ENCODE peak calls at places on chromosome 18, in ten cellular contexts. O, N, A, H, V, J, W, M, K and I are unnamed samples.

GRCh38 chr18:46386788-46387187 is 270.2 kb downstream of the LOXHD1 start:
- DNase-seq in O (no peak), N (peak; percentile 80), A (no peak), H (no peak), V (no peak), J (no peak), W (no peak), M (no peak), K (no peak), I (no peak)

GRCh38 chr18:26540041-26540628 is 8.2 kb downstream of the KCTD1 start:
- DNase-seq in O (no peak), N (no peak), A (no peak), H (no peak), V (peak; percentile 34), J (no peak), W (no peak), M (no peak), K (peak; percentile 44), I (no peak)

GRCh38 chr18:62586148-62586774 is 63.4 kb downstream of the ZCCHC2 start:
- DNase-seq in O (peak; percentile 67), N (peak; percentile 41), A (peak; percentile 81), H (no peak), V (peak; percentile 61), J (peak; percentile 71), W (peak; percentile 89), M (peak; percentile 77), K (peak; percentile 65), I (no peak)

GRCh38 chr18:23992119-23992940 is 22.2 kb upstream of the TTC39C start:
- DNase-seq in O (no peak), N (peak; percentile 60), A (peak; percentile 90), H (no peak), V (no peak), J (peak; percentile 56), W (no peak), M (no peak), K (peak; percentile 91), I (peak; percentile 82)

GRCh38 chr18:45690975-45691815 is 32.8 kb upstream of the SLC14A1 start:
- DNase-seq in O (peak; percentile 79), N (peak; percentile 48), A (peak; percentile 86), H (no peak), V (peak; percentile 68), J (peak; percentile 82), W (peak; percentile 86), M (peak; percentile 81), K (peak; percentile 78), I (peak; percentile 67)

GRCh38 chr18:75625966-75626365 is 198.5 kb upstream of the SMIM21 start:
- DNase-seq in O (no peak), N (no peak), A (no peak), H (no peak), V (no peak), J (peak; percentile 46), W (no peak), M (no peak), K (no peak), I (no peak)

GRCh38 chr18:39681061-39681460 is 2115.5 kb upstream of the CELF4 start:
- DNase-seq in O (no peak), N (no peak), A (no peak), H (no peak), V (no peak), J (no peak), W (no peak), M (no peak), K (no peak), I (no peak)

GRCh38 chr18:76447268-76447890 is 47.7 kb downstream of the ZNF516 start:
- DNase-seq in O (no peak), N (no peak), A (peak; percentile 43), H (no peak), V (peak; percentile 36), J (no peak), W (no peak), M (no peak), K (no peak), I (no peak)

GRCh38 chr18:29305516-29305915 is 1128.6 kb upstream of the CDH2 start:
- DNase-seq in O (no peak), N (no peak), A (no peak), H (no peak), V (no peak), J (no peak), W (no peak), M (no peak), K (no peak), I (no peak)

GRCh38 chr18:51537487-51537886 is 340.0 kb upstream of the MEX3C start:
- DNase-seq in O (peak; percentile 19), N (peak; percentile 50), A (peak; percentile 24), H (no peak), V (no peak), J (no peak), W (peak; percentile 82), M (peak; percentile 60), K (peak; percentile 9), I (no peak)

GRCh38 chr18:75269140-75269676 is 58.6 kb downstream of the TSHZ1 start:
- DNase-seq in O (no peak), N (no peak), A (no peak), H (no peak), V (no peak), J (no peak), W (no peak), M (peak; percentile 14), K (no peak), I (no peak)

GRCh38 chr18:3585656-3586509 is 135.9 kb downstream of the TGIF1 start:
- DNase-seq in O (peak; percentile 90), N (peak; percentile 65), A (peak; percentile 96), H (no peak), V (peak; percentile 77), J (peak; percentile 72), W (peak; percentile 92), M (peak; percentile 86), K (peak; percentile 93), I (peak; percentile 62)

GRCh38 chr18:54958711-54959625 is at the start of gene CCDC68:
- DNase-seq in O (peak; percentile 88), N (no peak), A (no peak), H (no peak), V (peak; percentile 18), J (no peak), W (peak; percentile 75), M (no peak), K (peak; percentile 68), I (no peak)

GRCh38 chr18:59265246-59266018 is 7.8 kb downstream of the RAX start:
- DNase-seq in O (no peak), N (no peak), A (no peak), H (no peak), V (no peak), J (no peak), W (no peak), M (no peak), K (no peak), I (no peak)

GRCh38 chr18:22609642-22610041 is 191.9 kb upstream of the CTAGE1 start:
- DNase-seq in O (peak; percentile 47), N (peak; percentile 35), A (peak; percentile 73), H (no peak), V (no peak), J (peak; percentile 29), W (peak; percentile 32), M (no peak), K (peak; percentile 61), I (no peak)

GRCh38 chr18:45954070-45954712 is 12.9 kb downstream of the EPG5 start:
- DNase-seq in O (no peak), N (no peak), A (peak; percentile 13), H (peak; percentile 86), V (peak; percentile 89), J (peak; percentile 88), W (peak; percentile 27), M (no peak), K (peak; percentile 77), I (no peak)

GRCh38 chr18:10744653-10745052 is 218.8 kb downstream of the NAPG start:
- DNase-seq in O (no peak), N (no peak), A (no peak), H (no peak), V (no peak), J (no peak), W (no peak), M (no peak), K (no peak), I (no peak)

GRCh38 chr18:26646897-26647296 is 98.5 kb upstream of the KCTD1 start:
- DNase-seq in O (no peak), N (no peak), A (no peak), H (no peak), V (no peak), J (no peak), W (no peak), M (no peak), K (peak; percentile 19), I (no peak)

GRCh38 chr18:73724908-73725307 is 422.7 kb downstream of the FBXO15 start:
- DNase-seq in O (no peak), N (no peak), A (no peak), H (no peak), V (no peak), J (peak; percentile 37), W (no peak), M (no peak), K (no peak), I (no peak)

GRCh38 chr18:51643483-51643882 is 446.0 kb upstream of the MEX3C start:
- DNase-seq in O (no peak), N (no peak), A (no peak), H (no peak), V (no peak), J (no peak), W (no peak), M (no peak), K (no peak), I (no peak)

GRCh38 chr18:52572036-52572750 is 232.2 kb downstream of the DCC start:
- DNase-seq in O (no peak), N (no peak), A (no peak), H (no peak), V (no peak), J (no peak), W (no peak), M (no peak), K (no peak), I (no peak)

GRCh38 chr18:12921178-12921577 is 26.6 kb upstream of the SEH1L start:
- DNase-seq in O (no peak), N (no peak), A (no peak), H (no peak), V (no peak), J (no peak), W (no peak), M (no peak), K (no peak), I (peak; percentile 38)
- H3K4me3 ChIP-seq in O (no peak overlapping the region), N (no peak overlapping the region), A (no peak overlapping the region), H (no peak overlapping the region), V (no peak overlapping the region), J (no peak overlapping the region), W (no peak overlapping the region), M (no peak overlapping the region), K (no peak overlapping the region), I (peak overlapping the region; percentile 17)

GRCh38 chr18:48391863-48392262 is 17.3 kb downstream of the ZBTB7C start:
- DNase-seq in O (no peak), N (peak; percentile 40), A (peak; percentile 47), H (no peak), V (no peak), J (no peak), W (no peak), M (no peak), K (no peak), I (no peak)
- H3K4me3 ChIP-seq in O (no peak overlapping the region), N (no peak overlapping the region), A (no peak overlapping the region), H (no peak overlapping the region), V (no peak overlapping the region), J (no peak overlapping the region), W (no peak overlapping the region), M (no peak overlapping the region), K (no peak overlapping the region), I (no peak overlapping the region)

GRCh38 chr18:2223394-2223793 is 347.9 kb downstream of the METTL4 start:
- DNase-seq in O (no peak), N (no peak), A (no peak), H (no peak), V (no peak), J (peak; percentile 63), W (peak; percentile 35), M (no peak), K (peak; percentile 7), I (no peak)
- H3K4me3 ChIP-seq in O (no peak overlapping the region), N (peak overlapping the region; percentile 28), A (no peak overlapping the region), H (no peak overlapping the region), V (peak overlapping the region; percentile 3), J (peak overlapping the region; percentile 37), W (no peak overlapping the region), M (no peak overlapping the region), K (no peak overlapping the region), I (no peak overlapping the region)

GRCh38 chr18:79508565-79509535 is 113.1 kb downstream of the NFATC1 start:
- DNase-seq in O (peak; percentile 51), N (no peak), A (no peak), H (no peak), V (no peak), J (no peak), W (no peak), M (peak; percentile 75), K (no peak), I (no peak)
- H3K4me3 ChIP-seq in O (no peak overlapping the region), N (no peak overlapping the region), A (no peak overlapping the region), H (no peak overlapping the region), V (no peak overlapping the region), J (no peak overlapping the region), W (no peak overlapping the region), M (no peak overlapping the region), K (no peak overlapping the region), I (no peak overlapping the region)